ENCODE peak calls at places on chromosomes 13 and 19, in nine cellular contexts. T is A549, J is tibial nerve, I is transverse colon, W is esophagus squamous epithelium, M is breast epithelium, Z is IMR-90, D is ovary, G is heart left ventricle. R is an unnamed sample.

GRCh38 chr13:99124695-99125334 is 75.8 kb upstream of the UBAC2 start:
- DNase-seq in T (peak; percentile 40), J (no peak), I (no peak), W (no peak), M (no peak), Z (peak; percentile 45), D (no peak), G (no peak), R (no peak)

GRCh38 chr13:60617863-60618733 is 221.1 kb downstream of the TDRD3 start:
- DNase-seq in T (peak; percentile 10), J (peak; percentile 32), I (no peak), W (no peak), M (no peak), Z (peak; percentile 36), D (no peak), G (no peak), R (no peak)

GRCh38 chr13:24512208-24513068 is at the start of gene PARP4:
- DNase-seq in T (peak; percentile 81), J (peak; percentile 63), I (peak; percentile 88), W (peak; percentile 45), M (peak; percentile 58), Z (peak; percentile 85), D (peak; percentile 76), G (peak; percentile 75), R (peak; percentile 81)

GRCh38 chr13:90947976-90948375 is 399.5 kb upstream of the MIR17HG start:
- DNase-seq in T (no peak), J (no peak), I (no peak), W (no peak), M (no peak), Z (no peak), D (no peak), G (no peak), R (no peak)

GRCh38 chr13:50229935-50230334 is 214.7 kb downstream of the KCNRG start:
- DNase-seq in T (no peak), J (no peak), I (no peak), W (no peak), M (no peak), Z (no peak), D (no peak), G (no peak), R (no peak)

GRCh38 chr13:93224545-93224944 is 2.1 kb upstream of the GPC6 start:
- DNase-seq in T (peak; percentile 80), J (no peak), I (no peak), W (no peak), M (no peak), Z (peak; percentile 39), D (no peak), G (no peak), R (no peak)

GRCh38 chr13:113216165-113217056 is 7.0 kb downstream of the CUL4A start:
- DNase-seq in T (peak; percentile 35), J (no peak), I (peak; percentile 26), W (no peak), M (peak; percentile 37), Z (peak; percentile 74), D (no peak), G (peak; percentile 47), R (peak; percentile 60)

GRCh38 chr19:34365463-34366401 is 736 bp downstream of the GPI start:
- DNase-seq in T (peak; percentile 60), J (no peak), I (peak; percentile 56), W (no peak), M (no peak), Z (peak; percentile 32), D (peak; percentile 49), G (peak; percentile 59), R (peak; percentile 66)

GRCh38 chr13:107587681-107588080 is 627.7 kb downstream of the LIG4 start:
- DNase-seq in T (no peak), J (no peak), I (no peak), W (no peak), M (no peak), Z (no peak), D (no peak), G (no peak), R (no peak)

GRCh38 chr13:50635504-50635903 is 208.0 kb downstream of the DLEU7 start:
- DNase-seq in T (no peak), J (peak; percentile 59), I (peak; percentile 18), W (no peak), M (peak; percentile 20), Z (no peak), D (no peak), G (peak; percentile 30), R (no peak)

GRCh38 chr19:17943284-17944221 is 10.7 kb downstream of the CCDC124 start:
- DNase-seq in T (no peak), J (no peak), I (no peak), W (no peak), M (no peak), Z (no peak), D (peak; percentile 61), G (no peak), R (no peak)

GRCh38 chr19:17944301-17944700 is 11.5 kb downstream of the CCDC124 start:
- DNase-seq in T (no peak), J (no peak), I (no peak), W (no peak), M (no peak), Z (peak; percentile 88), D (no peak), G (no peak), R (no peak)

GRCh38 chr19:17946965-17947784 is 14.4 kb downstream of the CCDC124 start:
- DNase-seq in T (peak; percentile 32), J (no peak), I (no peak), W (no peak), M (no peak), Z (no peak), D (no peak), G (no peak), R (no peak)

GRCh38 chr19:17942181-17942580 is 9.4 kb downstream of the CCDC124 start:
- DNase-seq in T (no peak), J (no peak), I (no peak), W (no peak), M (no peak), Z (no peak), D (no peak), G (no peak), R (no peak)

GRCh38 chr19:17942582-17943283 is 9.9 kb downstream of the CCDC124 start:
- DNase-seq in T (no peak), J (no peak), I (no peak), W (no peak), M (no peak), Z (no peak), D (no peak), G (no peak), R (no peak)
- TF ChIP-seq POLR2A in T (no peak), J (no peak), I (no peak), W (no peak), M (no peak), Z (no peak), D (no peak), G (no peak), R (no peak)

DNA sequence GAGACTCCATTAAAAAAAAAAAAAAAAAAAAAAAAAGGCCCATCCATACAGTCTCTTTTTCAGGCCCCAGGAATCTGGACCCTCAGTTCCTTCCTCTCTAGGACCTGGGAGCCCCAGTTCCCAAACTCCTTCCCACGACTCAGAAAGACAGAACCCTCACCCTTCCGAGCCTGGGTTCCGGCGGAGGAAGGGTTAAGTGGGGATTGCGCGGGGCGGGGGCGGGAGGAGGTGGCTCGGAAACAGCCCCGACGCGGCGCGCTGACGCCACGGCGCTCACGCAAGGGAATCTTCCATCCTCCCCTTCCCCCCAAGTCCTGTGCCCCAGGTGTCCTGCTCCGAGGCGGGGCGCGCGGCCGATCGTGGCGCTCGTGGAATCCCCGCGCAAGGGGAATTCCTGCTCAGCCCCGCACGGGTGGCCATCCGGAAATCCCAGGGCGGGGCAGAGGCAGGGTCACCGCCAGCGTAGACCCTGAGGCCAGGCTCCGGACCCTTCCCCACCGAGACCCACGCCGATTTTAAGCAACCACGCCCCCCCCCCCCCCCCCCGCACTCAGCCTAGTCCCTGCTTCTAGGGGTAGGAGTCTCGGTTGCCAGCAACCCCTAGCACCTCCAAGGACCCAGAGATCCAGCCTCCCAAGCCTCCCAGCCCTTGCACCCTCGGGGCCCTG is 659 bp downstream of the NFKBID start:
- DNase-seq in T (peak; percentile 93), J (peak; percentile 65), I (peak; percentile 89), W (peak; percentile 48), M (peak; percentile 63), Z (peak; percentile 81), D (peak; percentile 80), G (peak; percentile 86), R (peak; percentile 85)
- TF ChIP-seq POLR2A in T (peak; percentile 77), J (peak; percentile 41), I (peak; percentile 15), W (no peak), M (no peak), Z (no peak), D (peak; percentile 50), G (no peak), R (no peak)

GRCh38 chr13:77915676-77916075 is 3.0 kb downstream of the EDNRB start:
- DNase-seq in T (no peak), J (no peak), I (no peak), W (no peak), M (no peak), Z (no peak), D (no peak), G (no peak), R (no peak)
- TF ChIP-seq POLR2A in T (no peak), J (no peak), I (no peak), W (no peak), M (no peak), Z (no peak), D (no peak), G (no peak), R (no peak)

GRCh38 chr19:40314646-40315045 is 29.5 kb upstream of the AKT2 start:
- DNase-seq in T (no peak), J (no peak), I (no peak), W (no peak), M (no peak), Z (no peak), D (no peak), G (no peak), R (no peak)

GRCh38 chr19:40315812-40316475 is 30.8 kb upstream of the AKT2 start:
- DNase-seq in T (no peak), J (no peak), I (no peak), W (no peak), M (no peak), Z (no peak), D (no peak), G (no peak), R (no peak)

GRCh38 chr19:40321076-40321475 is 27.1 kb downstream of the C19orf47 start:
- DNase-seq in T (no peak), J (no peak), I (no peak), W (no peak), M (no peak), Z (no peak), D (no peak), G (no peak), R (no peak)

GRCh38 chr19:40320558-40320935 is 27.6 kb downstream of the C19orf47 start:
- DNase-seq in T (no peak), J (no peak), I (no peak), W (no peak), M (no peak), Z (no peak), D (no peak), G (no peak), R (no peak)

GRCh38 chr19:40317338-40317737 is 30.9 kb downstream of the C19orf47 start:
- DNase-seq in T (no peak), J (no peak), I (no peak), W (no peak), M (no peak), Z (no peak), D (no peak), G (no peak), R (no peak)
- TF ChIP-seq POLR2A in T (no peak), J (no peak), I (no peak), W (no peak), M (no peak), Z (no peak), D (no peak), G (no peak), R (no peak)

GRCh38 chr19:11346104-11346940 is at the start of the genes CCDC159 and TMEM205:
- DNase-seq in T (peak; percentile 97), J (peak; percentile 97), I (peak; percentile 99), W (peak; percentile 89), M (peak; percentile 99), Z (peak; percentile 99), D (peak; percentile 99), G (peak; percentile 99), R (peak; percentile 99)
- TF ChIP-seq POLR2A in T (peak; percentile 72), J (peak; percentile 74), I (peak; percentile 61), W (no peak), M (peak; percentile 74), Z (peak; percentile 67), D (peak; percentile 90), G (peak; percentile 17), R (no peak)

R was measured in stomach.